ENCODE peak calls at places on chromosomes 3 and 15, in four cellular contexts. N is choroid plexus epithelial cell, S is transverse colon, R is fibroblast of the aortic adventitia. L is an unnamed sample.
A peak's percentile ranks its signal among the peaks of the same experiment; 100 is the strongest.

GRCh38 chr3:191328963-191329653 is at the start of gene CCDC50:
- DNase-seq in R (peak; percentile 68), S (peak; percentile 93), N (peak; percentile 85), L (peak; percentile 66)

GRCh38 chr3:184712248-184712559 is 340 bp upstream of the MAGEF1 start:
- DNase-seq in S (no peak), R (no peak), N (no peak), L (no peak)

GRCh38 chr3:52053307-52054304 is 2.8 kb downstream of the DUSP7 start:
- DNase-seq in R (peak; percentile 39), N (peak; percentile 64), S (no peak), L (peak; percentile 47)

GRCh38 chr3:182989566-182989965 is 9.2 kb upstream of the DCUN1D1 start:
- DNase-seq in N (no peak), S (no peak), R (no peak), L (no peak)

GRCh38 chr15:35141743-35142356 is 56.8 kb upstream of the NANOGP8 start:
- DNase-seq in S (no peak), N (peak; percentile 94), R (peak; percentile 84), L (peak; percentile 77)

GRCh38 chr15:61621146-61621545 is 392.0 kb upstream of the RORA start:
- DNase-seq in R (no peak), N (peak; percentile 37), S (no peak), L (no peak)

GRCh38 chr3:65473746-65474145 is 565.0 kb downstream of the MAGI1 start:
- DNase-seq in R (peak; percentile 37), S (no peak), N (peak; percentile 23), L (peak; percentile 25)

GRCh38 chr3:156583469-156583868 is 28.6 kb upstream of the SSR3 start:
- DNase-seq in S (no peak), R (no peak), N (no peak), L (no peak)

GRCh38 chr3:151008699-151009098 is 36.2 kb upstream of the CLRN1 start:
- DNase-seq in N (peak; percentile 88), S (no peak), R (peak; percentile 80), L (peak; percentile 54)

GRCh38 chr15:38440353-38441129 is 13.4 kb upstream of the FAM98B start:
- DNase-seq in S (peak; percentile 33), R (peak; percentile 73), N (peak; percentile 79), L (peak; percentile 32)

GRCh38 chr3:196108075-196108743 is 26.3 kb upstream of the TFRC start:
- DNase-seq in N (no peak), S (no peak), R (no peak), L (no peak)

GRCh38 chr3:190183121-190183520 is 62.4 kb upstream of the P3H2 start:
- DNase-seq in R (peak; percentile 88), S (no peak), N (peak; percentile 97), L (peak; percentile 97)

GRCh38 chr3:128591728-128592426 is 58.7 kb downstream of the RPN1 start:
- DNase-seq in R (no peak), N (no peak), S (no peak), L (no peak)

GRCh38 chr15:60054472-60054871 is 50.4 kb downstream of the FOXB1 start:
- DNase-seq in R (no peak), N (no peak), S (no peak), L (no peak)

GRCh38 chr3:164096352-164096751 is 981.9 kb downstream of the SI start:
- DNase-seq in N (no peak), S (no peak), R (no peak), L (no peak)

GRCh38 chr15:27358751-27359434 is 387.9 kb downstream of the GABRG3 start:
- DNase-seq in S (no peak), N (peak; percentile 15), R (no peak), L (no peak)

GRCh38 chr3:58965870-58966269 is 84.0 kb downstream of the CFAP20DC start:
- DNase-seq in N (peak; percentile 49), S (no peak), R (peak; percentile 80), L (no peak)

GRCh38 chr3:127409421-127410136 is 121.7 kb upstream of the PRR20G start:
- DNase-seq in N (no peak), R (no peak), S (no peak), L (no peak)

GRCh38 chr3:38489766-38490165 is 6.4 kb upstream of the EXOG start:
- DNase-seq in R (no peak), S (no peak), N (no peak), L (no peak)

GRCh38 chr3:42535981-42536784 is 33.7 kb downstream of the VIPR1 start:
- DNase-seq in S (peak; percentile 61), R (peak; percentile 7), N (peak; percentile 45), L (peak; percentile 3)

GRCh38 chr15:56295433-56295832 is 51.8 kb upstream of the RFX7 start:
- DNase-seq in S (no peak), R (no peak), N (no peak), L (no peak)

GRCh38 chr3:183539821-183540220 is 15.7 kb downstream of the KLHL6 start:
- DNase-seq in R (no peak), N (no peak), S (no peak), L (no peak)

GRCh38 chr15:88021601-88022000 is 234.9 kb downstream of the NTRK3 start:
- DNase-seq in R (no peak), S (no peak), N (no peak), L (no peak)

GRCh38 chr3:71689305-71689704 is 35.9 kb downstream of the EIF4E3 start:
- DNase-seq in N (no peak), S (no peak), R (no peak), L (no peak)
- TF ChIP-seq CTCF in N (no peak), S (no peak), R (no peak), L (no peak)

GRCh38 chr3:135106445-135106844 is 311.4 kb downstream of the EPHB1 start:
- DNase-seq in S (peak; percentile 71), N (no peak), R (peak; percentile 32), L (no peak)
- TF ChIP-seq CTCF in S (no peak), N (no peak), R (no peak), L (no peak)

GRCh38 chr15:75030424-75030823 is 7.0 kb downstream of the PPCDC start:
- DNase-seq in R (no peak), N (no peak), S (no peak), L (no peak)
- TF ChIP-seq CTCF in R (no peak), N (no peak), S (no peak), L (peak; percentile 31)

GRCh38 chr3:116102037-116102436 is 343.2 kb downstream of the LSAMP start:
- DNase-seq in S (no peak), N (no peak), R (no peak), L (no peak)
- TF ChIP-seq CTCF in S (no peak), N (no peak), R (no peak), L (no peak)

GRCh38 chr15:77555232-77555631 is 77.5 kb downstream of the LINGO1 start:
- DNase-seq in S (no peak), R (no peak), N (no peak), L (no peak)
- TF ChIP-seq CTCF in S (no peak), R (no peak), N (no peak), L (no peak)

GRCh38 chr3:160617636-160618035 is 52.3 kb upstream of the KPNA4 start:
- DNase-seq in S (no peak), R (no peak), N (no peak), L (no peak)
- TF ChIP-seq CTCF in S (no peak), R (peak; percentile 2), N (no peak), L (no peak)

GRCh38 chr15:79431636-79432344 is at the start of gene MINAR1:
- DNase-seq in R (peak; percentile 33), N (peak; percentile 50), S (no peak), L (peak; percentile 38)
- TF ChIP-seq CTCF in R (no peak), N (peak; percentile 11), S (no peak), L (peak; percentile 69)

L was measured in HFFc6.